ENCODE peak calls at places on chromosome 22, in five cellular contexts. J, D, B, H and N are unnamed samples.
A peak's percentile ranks its signal among the peaks of the same experiment; 100 is the strongest.

GRCh38 chr22:40443675-40444482 is 73.5 kb downstream of the SGSM3 start:
- DNase-seq in D (no peak), J (no peak), H (no peak), B (no peak), N (no peak)

GRCh38 chr22:36056980-36057379 is 28.4 kb upstream of the RBFOX2 start:
- DNase-seq in B (no peak), H (peak; percentile 69), J (no peak), D (peak; percentile 60), N (no peak)

GRCh38 chr22:35202376-35202775 is 54.9 kb upstream of the HMGXB4 start:
- DNase-seq in D (no peak), H (no peak), J (no peak), B (no peak), N (no peak)

GRCh38 chr22:23675502-23676415 is 15.1 kb upstream of the RGL4 start:
- DNase-seq in B (no peak), H (no peak), J (no peak), D (no peak), N (no peak)

GRCh38 chr22:39953101-39953500 is 7.1 kb upstream of the TMA7B start:
- DNase-seq in H (no peak), B (no peak), D (no peak), J (no peak), N (no peak)

GRCh38 chr22:47112994-47113879 is 350.8 kb downstream of the TBC1D22A start:
- DNase-seq in D (no peak), H (no peak), B (no peak), J (no peak), N (no peak)

GRCh38 chr22:45204751-45205623 is 35.7 kb downstream of the KIAA0930 start:
- DNase-seq in H (no peak), J (no peak), D (no peak), B (no peak), N (no peak)

GRCh38 chr22:38081636-38081940 is 2.4 kb downstream of the SLC16A8 start:
- DNase-seq in J (no peak), H (no peak), D (no peak), B (no peak), N (no peak)

GRCh38 chr22:45844009-45844408 is 133.0 kb downstream of the WNT7B start:
- DNase-seq in B (no peak), D (no peak), H (no peak), J (no peak), N (no peak)

GRCh38 chr22:38104084-38104483 is 6.4 kb downstream of the BAIAP2L2 start:
- DNase-seq in D (peak; percentile 33), J (peak; percentile 44), B (no peak), H (peak; percentile 39), N (no peak)

GRCh38 chr22:48238966-48239365 is 1476.5 kb downstream of the TBC1D22A start:
- DNase-seq in H (no peak), D (no peak), B (no peak), J (no peak), N (no peak)

GRCh38 chr22:25025586-25025985 is 73.1 kb downstream of the KIAA1671 start:
- DNase-seq in J (no peak), B (no peak), D (no peak), H (no peak), N (no peak)

GRCh38 chr22:37918149-37918548 is 12.1 kb downstream of the MICALL1 start:
- DNase-seq in D (no peak), B (no peak), J (no peak), H (no peak), N (no peak)

GRCh38 chr22:44442856-44443595 is 55.0 kb downstream of the RTL6 start:
- DNase-seq in B (no peak), J (no peak), D (no peak), H (no peak), N (no peak)

GRCh38 chr22:32717337-32718240 is 83.9 kb upstream of the TIMP3 start:
- DNase-seq in D (peak; percentile 60), H (no peak), J (no peak), B (no peak), N (no peak)

GRCh38 chr22:32389685-32390084 is 22.4 kb downstream of the RTCB start:
- DNase-seq in B (no peak), J (no peak), D (peak; percentile 28), H (peak; percentile 50), N (peak; percentile 30)

GRCh38 chr22:38203090-38203810 is 1.5 kb downstream of the MAFF start:
- DNase-seq in D (no peak), H (peak; percentile 52), J (no peak), B (peak; percentile 65), N (no peak)

GRCh38 chr22:28896611-28897010 is 13.2 kb downstream of the ZNRF3 start:
- DNase-seq in D (no peak), B (no peak), J (no peak), H (no peak), N (no peak)

GRCh38 chr22:20238567-20239062 is 29.5 kb downstream of the RTN4R start:
- DNase-seq in J (peak; percentile 74), B (no peak), D (peak; percentile 9), H (peak; percentile 44), N (peak; percentile 36)
- TF ChIP-seq CTCF in J (peak; percentile 39), B (no peak), D (peak; percentile 20), H (peak; percentile 34), N (peak; percentile 63)

GRCh38 chr22:49492308-49492707 is 335.4 kb downstream of the BRD1 start:
- DNase-seq in D (no peak), J (no peak), B (no peak), H (no peak), N (no peak)

GRCh38 chr22:49491221-49491635 is 336.4 kb downstream of the BRD1 start:
- DNase-seq in J (no peak), B (no peak), H (no peak), D (no peak), N (no peak)

GRCh38 chr22:49489821-49490220 is 337.9 kb downstream of the BRD1 start:
- DNase-seq in D (no peak), B (no peak), J (no peak), H (no peak), N (no peak)

GRCh38 chr22:49491726-49492125 is 335.9 kb downstream of the BRD1 start:
- DNase-seq in J (no peak), H (no peak), B (no peak), D (no peak), N (no peak)

GRCh38 chr22:49490692-49491091 is 337.0 kb downstream of the BRD1 start:
- DNase-seq in H (no peak), B (no peak), J (no peak), D (no peak), N (no peak)
- TF ChIP-seq CTCF in H (no peak), B (no peak), J (no peak), D (no peak), N (no peak)

DNA sequence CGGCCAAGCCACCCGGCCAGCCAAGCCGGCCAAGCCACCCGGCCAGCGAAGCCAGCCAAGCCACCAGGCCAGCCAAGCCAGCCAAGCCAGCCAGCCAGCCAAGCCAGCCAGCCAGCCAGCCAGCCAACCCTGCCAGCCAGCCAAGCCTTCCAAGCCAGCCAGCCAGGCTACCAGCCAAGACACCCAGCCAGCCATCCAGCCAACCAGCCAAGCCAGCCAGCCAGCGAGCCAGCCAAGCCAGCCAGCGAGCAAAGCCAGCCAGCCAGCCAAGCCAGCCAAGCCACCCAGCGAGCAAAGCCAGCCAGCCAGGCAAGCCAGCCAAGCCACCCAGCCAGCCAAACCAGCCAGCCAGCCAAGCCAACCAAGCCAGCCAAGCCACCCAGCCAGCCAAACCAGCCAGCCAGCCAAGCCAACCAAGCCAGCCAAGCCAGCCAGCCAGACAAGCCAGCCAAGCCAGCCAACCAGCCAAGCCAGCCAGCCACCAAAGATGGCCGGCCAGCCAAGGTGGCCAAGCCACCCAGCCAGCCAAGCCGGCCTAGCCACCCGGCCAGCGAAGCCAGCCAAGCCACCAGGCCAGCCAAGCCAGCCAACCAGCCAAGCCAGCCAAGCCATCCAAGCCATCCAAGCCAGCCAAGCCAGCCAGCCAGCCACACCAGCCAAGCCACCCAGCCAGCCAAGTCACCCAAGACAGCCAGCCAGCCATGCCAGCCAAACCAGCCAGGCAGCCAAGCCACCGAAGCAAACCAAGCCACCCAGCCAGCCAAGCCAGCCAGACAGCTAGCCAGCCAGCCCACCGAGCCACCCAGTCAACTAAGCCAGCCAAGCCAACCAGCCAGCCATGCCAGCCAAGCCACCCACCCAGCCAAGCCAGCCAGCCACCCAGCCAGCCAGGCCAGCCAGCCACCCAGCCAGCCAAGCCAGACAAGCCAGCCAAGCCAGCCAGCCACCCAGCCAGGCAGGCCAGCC is 28.8 kb downstream of the CCT8L2 start:
- DNase-seq in H (no peak), B (no peak), J (no peak), D (no peak), N (no peak)
- TF ChIP-seq CTCF in H (no peak), B (no peak), J (no peak), D (no peak), N (no peak)

DNA sequence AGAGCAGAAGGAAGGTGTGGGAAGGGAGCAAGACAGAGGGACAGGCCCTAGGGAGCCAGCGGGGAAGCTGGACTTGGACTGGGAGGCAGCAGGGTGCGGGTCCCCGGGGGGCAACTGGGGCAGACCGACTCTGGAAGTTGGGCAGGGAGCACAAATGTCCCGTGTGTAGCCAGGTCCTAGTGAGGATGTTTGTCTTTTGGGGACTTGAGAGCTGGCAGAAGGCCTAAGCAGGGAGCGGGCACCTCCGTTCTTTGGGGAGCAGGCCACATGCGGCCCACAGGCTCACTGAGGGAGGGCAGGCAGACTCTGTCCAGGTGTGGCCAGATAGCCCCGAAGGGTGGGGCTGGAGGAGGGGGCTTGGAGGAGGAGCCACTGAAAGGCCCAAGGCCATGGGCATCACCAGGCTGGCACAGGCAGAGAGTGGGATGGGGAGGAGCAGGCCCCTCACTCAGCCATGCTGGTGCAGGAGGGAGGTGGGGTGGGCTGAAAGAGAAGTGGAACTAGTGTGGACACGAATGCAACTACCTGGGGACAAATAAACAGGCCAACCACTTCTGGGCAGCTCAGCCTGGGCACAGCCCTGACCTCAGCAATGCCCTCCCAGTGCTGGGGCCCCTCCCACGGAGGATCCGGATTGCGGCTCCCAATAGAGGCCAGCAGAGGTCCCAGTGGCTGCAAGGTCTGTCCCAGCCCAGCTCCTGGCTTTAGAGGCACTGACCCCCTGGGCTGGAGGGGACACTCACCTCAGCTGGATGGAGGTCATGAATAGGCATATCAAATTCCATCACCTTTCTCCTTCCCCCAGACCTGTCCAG is 1.3 kb upstream of the SCARF2 start:
- DNase-seq in B (no peak), H (peak; percentile 67), D (no peak), J (no peak), N (no peak)
- TF ChIP-seq CTCF in B (no peak), H (peak; percentile 21), D (peak; percentile 30), J (no peak), N (no peak)

DNA sequence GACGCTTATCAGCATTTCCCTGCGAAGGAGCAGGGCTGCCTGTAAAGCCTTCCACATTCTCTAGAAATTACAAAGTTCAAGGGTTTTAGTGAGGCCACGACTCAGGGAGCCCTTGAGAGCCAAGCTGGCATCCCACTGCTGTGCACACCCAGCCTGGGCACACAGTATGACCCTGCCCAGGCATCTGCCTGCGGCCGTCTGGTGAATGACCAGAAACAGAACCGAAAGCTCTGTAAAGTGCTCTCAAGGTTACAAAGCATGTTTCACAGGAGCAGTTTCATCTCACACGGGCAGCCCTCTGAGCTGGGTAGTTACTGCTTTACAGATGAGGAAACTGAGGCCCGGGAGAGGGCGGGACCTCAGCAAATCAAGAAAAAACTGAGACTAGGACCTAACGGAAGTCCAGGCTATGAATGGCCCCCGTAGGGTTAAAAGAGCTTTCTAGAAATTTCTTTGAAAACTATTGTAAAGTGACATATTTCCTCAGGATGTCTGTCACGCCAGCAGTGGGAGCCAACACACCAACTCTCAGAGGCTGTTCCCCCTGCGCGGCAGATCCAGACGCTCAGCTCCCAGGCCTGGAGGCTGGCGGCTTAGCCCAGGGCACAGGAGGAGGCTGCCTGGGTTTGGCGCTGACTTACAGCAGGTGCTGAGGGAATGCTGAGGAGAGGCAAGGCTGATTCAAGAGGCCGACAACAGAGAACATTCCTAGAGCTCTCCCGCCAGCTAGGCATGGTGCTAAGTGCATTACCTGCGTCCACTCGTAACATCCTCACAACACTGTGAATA is 7.7 kb upstream of the TCF20 start:
- DNase-seq in H (peak; percentile 53), B (no peak), J (no peak), D (no peak), N (no peak)
- TF ChIP-seq CTCF in H (peak; percentile 14), B (no peak), J (no peak), D (no peak), N (peak; percentile 44)